ENCODE peak calls at places on chromosomes 2 and 18, in seven cellular contexts. U, D, G, Y, Q, B and V are unnamed samples.

GRCh38 chr2:177394622-177395021 is 2.0 kb downstream of the AGPS start:
- DNase-seq in B (no peak), Y (no peak), Q (no peak), D (no peak), U (no peak), G (no peak), V (no peak)

GRCh38 chr2:106332054-106332453 is 136.2 kb downstream of the RGPD3 start:
- DNase-seq in Q (no peak), D (no peak), Y (no peak), B (no peak), U (no peak), G (no peak), V (no peak)

GRCh38 chr2:125033871-125034270 is 1008.8 kb downstream of the CNTNAP5 start:
- DNase-seq in G (no peak), D (no peak), B (no peak), Q (no peak), U (no peak), Y (no peak), V (no peak)

GRCh38 chr2:49798570-49798969 is 644.3 kb upstream of the FSHR start:
- DNase-seq in G (no peak), D (no peak), Q (no peak), Y (no peak), B (no peak), U (no peak), V (no peak)

GRCh38 chr2:129888461-129888860 is 91.0 kb upstream of the RAB6C start:
- DNase-seq in B (no peak), Q (no peak), U (no peak), D (no peak), Y (no peak), G (no peak), V (no peak)

GRCh38 chr2:24857741-24858140 is 62.3 kb downstream of the ADCY3 start:
- DNase-seq in U (no peak), Y (no peak), G (no peak), B (no peak), Q (no peak), D (no peak), V (no peak)

GRCh38 chr2:27741673-27742072 is 29.8 kb upstream of the MRPL33 start:
- DNase-seq in B (peak), U (no peak), Q (no peak), Y (no peak), D (no peak), G (no peak), V (no peak)

GRCh38 chr2:46365913-46366674 is 68.9 kb downstream of the EPAS1 start:
- DNase-seq in D (no peak), Q (peak), G (no peak), B (no peak), U (no peak), Y (no peak), V (no peak)

GRCh38 chr18:74153377-74153776 is 5.1 kb downstream of the TIMM21 start:
- DNase-seq in D (no peak), B (no peak), G (no peak), Y (no peak), U (no peak), Q (no peak), V (no peak)

GRCh38 chr2:57821085-57821484 is 225.5 kb upstream of the VRK2 start:
- DNase-seq in B (no peak), G (no peak), U (no peak), D (no peak), Q (no peak), Y (no peak), V (no peak)

GRCh38 chr2:37349376-37349775 is 4.9 kb downstream of the QPCT start:
- DNase-seq in D (no peak), Y (no peak), B (no peak), G (no peak), Q (no peak), U (no peak), V (no peak)

GRCh38 chr2:64750001-64750816 is 96.5 kb upstream of the SERTAD2 start:
- DNase-seq in Y (peak), D (peak), G (peak), U (peak), Q (peak), B (peak), V (peak)

GRCh38 chr2:44941551-44942234 is at the start of gene SIX3:
- DNase-seq in G (peak), U (no peak), Y (no peak), B (no peak), Q (no peak), D (no peak), V (no peak)

GRCh38 chr2:104769096-104769495 is 84.8 kb upstream of the POU3F3 start:
- DNase-seq in U (no peak), B (no peak), G (no peak), D (no peak), Q (no peak), Y (no peak), V (no peak)

GRCh38 chr2:169738566-169739229 is 5.1 kb downstream of the KLHL23 start:
- DNase-seq in Q (no peak), G (no peak), Y (no peak), D (no peak), U (no peak), B (no peak), V (no peak)

GRCh38 chr2:182259629-182260150 is 167.1 kb downstream of the PDE1A start:
- DNase-seq in Y (no peak), U (no peak), G (no peak), B (no peak), D (no peak), Q (no peak), V (no peak)

GRCh38 chr2:241858206-241859016 is at the start of gene PDCD1:
- DNase-seq in B (no peak), D (no peak), U (no peak), Q (no peak), Y (peak), G (peak), V (no peak)

GRCh38 chr18:60975419-60975818 is 357.8 kb upstream of the CDH20 start:
- DNase-seq in B (no peak), Y (no peak), D (no peak), Q (no peak), G (no peak), U (no peak), V (no peak)

GRCh38 chr2:224563537-224563936 is 21.6 kb downstream of the CUL3 start:
- DNase-seq in U (no peak), Q (no peak), G (no peak), B (no peak), Y (no peak), D (no peak), V (no peak)

GRCh38 chr2:175432021-175432420 is 250.5 kb upstream of the ATP5MC3 start:
- DNase-seq in Y (no peak), U (peak), B (no peak), G (no peak), D (no peak), Q (no peak), V (no peak)

GRCh38 chr2:164625378-164625971 is 4.2 kb upstream of the GRB14 start:
- DNase-seq in G (no peak), Q (no peak), Y (no peak), U (no peak), B (no peak), D (no peak), V (no peak)

GRCh38 chr2:46929612-46930011 is 14.0 kb upstream of the MCFD2 start:
- DNase-seq in Q (no peak), G (no peak), D (no peak), Y (no peak), U (no peak), B (no peak), V (no peak)

GRCh38 chr2:159262226-159262625 is 24.3 kb downstream of the WDSUB1 start:
- DNase-seq in U (no peak), D (no peak), G (no peak), B (no peak), Y (no peak), Q (no peak), V (no peak)

GRCh38 chr2:16165518-16166326 is 225.4 kb downstream of the MYCN start:
- DNase-seq in U (no peak), Y (no peak), D (no peak), B (no peak), G (no peak), Q (no peak), V (no peak)

GRCh38 chr2:132668986-132669853 is 785 bp downstream of the LYPD1 start:
- DNase-seq in D (no peak), Q (peak), B (peak), G (no peak), U (peak), Y (no peak), V (no peak)

GRCh38 chr2:231241755-231242507 is 43.5 kb downstream of the ARMC9 start:
- DNase-seq in B (no peak), Y (no peak), D (no peak), Q (no peak), U (no peak), G (no peak), V (no peak)

GRCh38 chr2:16012626-16013501 is 72.5 kb downstream of the MYCN start:
- DNase-seq in U (peak), D (no peak), B (no peak), Q (no peak), Y (no peak), G (no peak), V (no peak)

GRCh38 chr2:228866044-228866443 is 405.0 kb downstream of the PID1 start:
- DNase-seq in D (no peak), B (no peak), U (no peak), Q (no peak), G (no peak), Y (no peak), V (no peak)

GRCh38 chr2:12718662-12719399 is 2.1 kb downstream of the TRIB2 start:
- DNase-seq in B (no peak), D (peak), G (peak), Y (no peak), U (no peak), Q (no peak), V (no peak)

GRCh38 chr2:17756629-17757028 is 2.7 kb downstream of the GEN1 start:
- DNase-seq in U (no peak), Y (no peak), D (no peak), Q (no peak), G (no peak), B (no peak), V (no peak)

GRCh38 chr2:37698931-37699481 is 27.6 kb upstream of the CDC42EP3 start:
- DNase-seq in U (no peak), G (no peak), B (no peak), D (no peak), Q (no peak), Y (no peak), V (no peak)

GRCh38 chr18:78603102-78603501 is 376.5 kb upstream of the SALL3 start:
- DNase-seq in Q (no peak), G (no peak), B (no peak), Y (no peak), D (no peak), U (no peak), V (no peak)

GRCh38 chr2:171824086-171824485 is 70.0 kb downstream of the SLC25A12 start:
- DNase-seq in G (no peak), U (no peak), D (no peak), Q (no peak), Y (no peak), B (no peak), V (no peak)

GRCh38 chr2:62410015-62410453 is 96.0 kb downstream of the TMEM17 start:
- DNase-seq in B (no peak), G (no peak), Q (no peak), D (no peak), Y (no peak), U (no peak), V (no peak)

GRCh38 chr2:73359915-73360697 is 25.5 kb upstream of the ALMS1 start:
- DNase-seq in G (no peak), B (peak), Q (no peak), Y (no peak), U (no peak), D (no peak), V (no peak)